ENCODE peak calls at places on chromosomes 11 and 22, in six cellular contexts. J, P, O, W, K and B are unnamed samples.

GRCh38 chr22:50044485-50045143 is 13.5 kb downstream of the TTLL8 start:
- DNase-seq in K (no peak), O (no peak), W (no peak), J (no peak), P (no peak), B (no peak)

GRCh38 chr22:28594784-28595324 is 84.8 kb downstream of the TTC28 start:
- DNase-seq in W (no peak), P (peak; percentile 60), O (no peak), J (no peak), K (peak; percentile 13), B (no peak)

GRCh38 chr22:46986788-46987187 is 224.3 kb downstream of the TBC1D22A start:
- DNase-seq in J (no peak), K (no peak), P (no peak), O (no peak), W (no peak), B (no peak)

GRCh38 chr11:119990306-119991021 is 147.4 kb downstream of the TRIM29 start:
- DNase-seq in P (no peak), J (no peak), O (no peak), K (no peak), W (no peak), B (no peak)

GRCh38 chr11:104830080-104830479 is 68.2 kb downstream of the CASP12 start:
- DNase-seq in W (no peak), K (no peak), O (no peak), P (peak; percentile 16), J (no peak), B (no peak)

GRCh38 chr22:45784357-45785277 is 113.0 kb downstream of the ATXN10 start:
- DNase-seq in P (peak; percentile 32), K (no peak), O (no peak), W (no peak), J (no peak), B (no peak)

GRCh38 chr11:5280582-5281102 is 10.9 kb upstream of the HBE1 start:
- DNase-seq in P (peak; percentile 98), W (no peak), O (no peak), K (no peak), J (peak; percentile 11), B (peak; percentile 8)

GRCh38 chr11:95520765-95521542 is 268.6 kb downstream of the FAM76B start:
- DNase-seq in P (peak; percentile 79), J (no peak), W (no peak), K (no peak), O (no peak), B (no peak)

GRCh38 chr11:104968365-104968855 is at the start of gene CASP4:
- DNase-seq in K (peak; percentile 44), J (no peak), P (peak; percentile 67), W (no peak), O (no peak), B (no peak)

GRCh38 chr22:44091021-44091721 is 67.1 kb downstream of the PARVB start:
- DNase-seq in W (no peak), K (no peak), O (no peak), J (peak; percentile 29), P (peak; percentile 19), B (peak; percentile 42)

GRCh38 chr22:23292453-23293350 is 112.4 kb downstream of the BCR start:
- DNase-seq in P (no peak), O (no peak), W (no peak), J (no peak), K (no peak), B (no peak)

GRCh38 chr11:45079075-45079444 is 67.4 kb upstream of the PRDM11 start:
- DNase-seq in P (no peak), K (no peak), W (no peak), O (no peak), J (no peak), B (no peak)

GRCh38 chr22:21641417-21641794 is 696 bp upstream of the SDF2L1 start:
- DNase-seq in P (peak; percentile 51), K (peak; percentile 7), W (no peak), J (peak; percentile 44), O (no peak), B (no peak)

GRCh38 chr11:94897330-94897768 is 76.0 kb downstream of the CWC15 start:
- DNase-seq in W (no peak), K (no peak), J (peak; percentile 60), O (peak; percentile 27), P (peak; percentile 77), B (peak; percentile 44)

GRCh38 chr11:898160-898517 is 12.5 kb downstream of the CHID1 start:
- DNase-seq in K (no peak), W (no peak), P (peak; percentile 71), O (no peak), J (peak; percentile 23), B (no peak)

GRCh38 chr11:115226556-115226955 is 277.7 kb downstream of the CADM1 start:
- DNase-seq in P (peak; percentile 42), W (no peak), O (no peak), K (no peak), J (no peak), B (no peak)

GRCh38 chr22:17198188-17199130 is 20.8 kb downstream of the ADA2 start:
- DNase-seq in O (no peak), P (peak; percentile 75), K (peak; percentile 9), J (no peak), W (no peak), B (no peak)

GRCh38 chr11:71495286-71496090 is 31.6 kb upstream of the KRTAP5-7 start:
- DNase-seq in J (no peak), K (no peak), W (no peak), P (no peak), O (peak; percentile 1), B (no peak)

GRCh38 chr11:47215366-47215925 is 672 bp downstream of the DDB2 start:
- DNase-seq in K (peak; percentile 56), W (no peak), O (no peak), P (peak; percentile 81), J (no peak), B (no peak)

GRCh38 chr11:43919852-43920597 is 22.4 kb upstream of the C11orf96 start:
- DNase-seq in J (no peak), W (no peak), O (no peak), K (no peak), P (no peak), B (no peak)

GRCh38 chr11:60756307-60757032 is at the start of gene MS4A15:
- DNase-seq in O (no peak), K (no peak), P (peak; percentile 81), J (no peak), W (no peak), B (no peak)

GRCh38 chr11:35614949-35615569 is 3.2 kb upstream of the FJX1 start:
- DNase-seq in W (no peak), P (no peak), K (no peak), O (no peak), J (no peak), B (no peak)

GRCh38 chr11:75350743-75351540 is 519 bp downstream of the ARRB1 start:
- DNase-seq in W (no peak), O (peak; percentile 55), K (no peak), J (peak; percentile 72), P (peak; percentile 84), B (peak; percentile 56)

GRCh38 chr11:114847599-114847998 is 169.3 kb downstream of the NXPE2 start:
- DNase-seq in O (no peak), J (no peak), P (peak; percentile 19), W (no peak), K (no peak), B (no peak)

GRCh38 chr22:27541831-27542230 is 259.7 kb downstream of the MN1 start:
- DNase-seq in O (no peak), P (no peak), W (no peak), J (no peak), K (peak; percentile 66), B (no peak)

GRCh38 chr11:123431619-123432018 is 1.6 kb downstream of the GRAMD1B start:
- DNase-seq in J (no peak), W (no peak), K (no peak), O (peak; percentile 27), P (peak; percentile 73), B (no peak)

GRCh38 chr11:101881586-101881985 is 33.2 kb upstream of the CEP126 start:
- DNase-seq in J (no peak), P (no peak), W (no peak), O (no peak), K (no peak), B (no peak)

GRCh38 chr11:18633256-18634139 is 644 bp downstream of the SPTY2D1 start:
- DNase-seq in J (no peak), O (no peak), P (no peak), W (no peak), K (no peak), B (peak; percentile 37)

GRCh38 chr22:48227341-48228018 is 1465.0 kb downstream of the TBC1D22A start:
- DNase-seq in W (no peak), J (no peak), K (no peak), O (no peak), P (no peak), B (no peak)

GRCh38 chr11:44866301-44866700 is 84.4 kb downstream of the TP53I11 start:
- DNase-seq in O (no peak), W (no peak), J (no peak), K (no peak), P (no peak), B (no peak)

GRCh38 chr22:27207907-27208306 is 550.5 kb downstream of the MIAT start:
- DNase-seq in W (no peak), K (no peak), P (peak; percentile 2), J (peak; percentile 45), O (no peak), B (no peak)

GRCh38 chr11:76652989-76653673 is 17.4 kb downstream of the LRRC32 start:
- DNase-seq in O (no peak), J (no peak), W (no peak), K (no peak), P (no peak), B (no peak)

GRCh38 chr22:36497910-36498669 is 8.8 kb downstream of the FOXRED2 start:
- DNase-seq in P (no peak), K (no peak), W (no peak), O (no peak), J (no peak), B (no peak)

GRCh38 chr22:48699531-48699930 is 1128.1 kb downstream of the BRD1 start:
- DNase-seq in K (no peak), J (no peak), W (no peak), O (no peak), P (no peak), B (no peak)

GRCh38 chr22:41762980-41763779 is 37.3 kb upstream of the CCDC134 start:
- DNase-seq in K (peak; percentile 88), J (peak; percentile 46), O (peak; percentile 40), W (no peak), P (peak; percentile 56), B (peak; percentile 57)

GRCh38 chr11:15927196-15927865 is 429.0 kb downstream of the SOX6 start:
- DNase-seq in W (no peak), O (no peak), J (no peak), P (no peak), K (no peak), B (no peak)

GRCh38 chr11:3995949-3996554 is 98.5 kb upstream of the RRM1 start:
- DNase-seq in W (no peak), P (no peak), J (peak; percentile 34), O (no peak), K (no peak), B (no peak)

GRCh38 chr11:36996795-36997194 is 398.8 kb upstream of the RAG2 start:
- DNase-seq in J (no peak), W (no peak), K (no peak), O (no peak), P (no peak), B (no peak)